ENCODE peak calls at places on chromosomes 3 and 15, in seven cellular contexts. Q is aorta, W is body of pancreas, C is OCI-LY7, E is mammary epithelial cell, M is uterus, T is H9. Y is an unnamed sample.
A peak's percentile ranks its signal among the peaks of the same experiment; 100 is the strongest.

GRCh38 chr3:52402706-52403270 is 42.1 kb downstream of the SEMA3G start:
- DNase-seq in E (no peak), T (no peak), C (no peak), M (no peak), W (peak; percentile 7), Q (peak; percentile 50), Y (no peak)

GRCh38 chr15:29132786-29133185 is 136.8 kb downstream of the NSMCE3 start:
- DNase-seq in M (no peak), C (no peak), Q (no peak), E (no peak), W (no peak), T (no peak), Y (no peak)

GRCh38 chr3:160919942-160920341 is 163.9 kb downstream of the PPM1L start:
- DNase-seq in E (no peak), W (peak; percentile 67), T (no peak), C (no peak), M (no peak), Q (no peak), Y (no peak)

GRCh38 chr3:23873941-23874340 is 42.8 kb downstream of the NKIRAS1 start:
- DNase-seq in E (no peak), W (no peak), M (no peak), Q (no peak), T (no peak), C (no peak), Y (no peak)

GRCh38 chr3:41221278-41221677 is 22.0 kb downstream of the CTNNB1 start:
- DNase-seq in T (no peak), E (no peak), C (no peak), M (no peak), Q (no peak), W (no peak), Y (no peak)

GRCh38 chr3:118818386-118818785 is 216.3 kb downstream of the IGSF11 start:
- DNase-seq in Q (no peak), E (no peak), M (no peak), C (no peak), W (no peak), T (no peak), Y (no peak)

GRCh38 chr3:113698891-113699465 is 2.5 kb upstream of the USF3 start:
- DNase-seq in Q (no peak), T (peak; percentile 64), W (no peak), C (no peak), E (peak; percentile 14), M (peak; percentile 22), Y (no peak)

GRCh38 chr3:131812433-131812832 is 222.4 kb downstream of the CPNE4 start:
- DNase-seq in E (peak; percentile 39), C (no peak), W (no peak), T (no peak), Q (no peak), M (no peak), Y (no peak)

GRCh38 chr15:76057332-76058000 is 2.3 kb upstream of the TMEM266 start:
- DNase-seq in E (peak; percentile 26), T (no peak), C (peak; percentile 60), Q (no peak), M (no peak), W (peak; percentile 44), Y (peak; percentile 46)

GRCh38 chr3:10459954-10460754 is 45.2 kb downstream of the ATP2B2 start:
- DNase-seq in W (no peak), C (peak; percentile 86), E (peak; percentile 71), M (peak; percentile 33), Q (no peak), T (peak; percentile 96), Y (peak; percentile 85)

GRCh38 chr15:75037685-75038084 is 14.3 kb downstream of the PPCDC start:
- DNase-seq in W (no peak), E (peak; percentile 24), M (no peak), C (no peak), T (no peak), Q (no peak), Y (no peak)

DNA sequence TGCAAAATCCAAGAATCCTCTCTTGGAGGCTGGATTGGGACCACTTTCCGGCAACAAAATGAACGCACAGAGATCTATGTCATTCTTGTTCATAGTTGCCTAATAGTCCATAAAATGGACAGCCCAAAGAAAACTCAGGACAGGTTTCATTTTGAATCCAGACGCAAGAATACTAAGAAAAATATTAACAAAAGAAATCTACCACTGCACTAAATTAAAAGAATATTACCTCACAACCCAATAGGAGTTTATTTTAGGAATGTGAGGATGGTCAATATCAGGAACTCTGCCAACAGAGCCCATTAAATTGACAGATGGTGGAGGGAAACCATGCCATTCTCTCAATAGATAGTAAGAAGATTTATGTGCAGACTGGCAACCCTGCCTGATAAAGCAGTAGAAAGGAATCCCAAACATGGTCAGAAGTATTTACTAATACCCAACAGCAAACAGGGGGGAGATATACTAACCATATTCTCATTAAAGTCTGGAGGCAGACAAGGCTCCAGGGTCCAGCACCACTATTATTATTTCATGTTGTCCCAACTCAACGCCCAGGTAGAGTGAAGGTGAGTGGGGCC is 127.6 kb downstream of the SMAD6 start:
- DNase-seq in Q (no peak), C (no peak), E (no peak), T (no peak), W (no peak), M (no peak), Y (no peak)
- H3K4me1 ChIP-seq in Q (no peaks in the 10 kb centered on the region), C (peaks cover 28% of the 10 kb centered on the region), E (no peaks in the 10 kb centered on the region), T (peaks cover 5% of the 10 kb centered on the region), W (no peaks in the 10 kb centered on the region), M (no peaks in the 10 kb centered on the region), Y (peaks cover 4% of the 10 kb centered on the region)

GRCh38 chr15:52289629-52290081 is 5.9 kb downstream of the MYO5C start:
- DNase-seq in C (no peak), M (no peak), Q (no peak), W (no peak), E (no peak), T (no peak), Y (no peak)

GRCh38 chr15:52291204-52291603 is 4.4 kb downstream of the MYO5C start:
- DNase-seq in T (no peak), C (no peak), W (no peak), E (no peak), M (no peak), Q (no peak), Y (no peak)

GRCh38 chr15:52288986-52289385 is 6.6 kb downstream of the MYO5C start:
- DNase-seq in W (no peak), C (no peak), M (no peak), T (no peak), E (no peak), Q (no peak), Y (no peak)

GRCh38 chr15:52290800-52291199 is 4.8 kb downstream of the MYO5C start:
- DNase-seq in T (no peak), C (no peak), E (no peak), M (no peak), Q (no peak), W (no peak), Y (no peak)

GRCh38 chr15:52290329-52290728 is 5.3 kb downstream of the MYO5C start:
- DNase-seq in C (peak; percentile 11), M (no peak), Q (no peak), T (no peak), E (no peak), W (no peak), Y (no peak)
- H3K4me1 ChIP-seq in C (peaks cover 9% of the 10 kb centered on the region), M (no peaks in the 10 kb centered on the region), Q (no peaks in the 10 kb centered on the region), T (peaks cover 6% of the 10 kb centered on the region), E (peaks cover 8% of the 10 kb centered on the region), W (peaks cover 73% of the 10 kb centered on the region), Y (peaks cover 35% of the 10 kb centered on the region)

DNA sequence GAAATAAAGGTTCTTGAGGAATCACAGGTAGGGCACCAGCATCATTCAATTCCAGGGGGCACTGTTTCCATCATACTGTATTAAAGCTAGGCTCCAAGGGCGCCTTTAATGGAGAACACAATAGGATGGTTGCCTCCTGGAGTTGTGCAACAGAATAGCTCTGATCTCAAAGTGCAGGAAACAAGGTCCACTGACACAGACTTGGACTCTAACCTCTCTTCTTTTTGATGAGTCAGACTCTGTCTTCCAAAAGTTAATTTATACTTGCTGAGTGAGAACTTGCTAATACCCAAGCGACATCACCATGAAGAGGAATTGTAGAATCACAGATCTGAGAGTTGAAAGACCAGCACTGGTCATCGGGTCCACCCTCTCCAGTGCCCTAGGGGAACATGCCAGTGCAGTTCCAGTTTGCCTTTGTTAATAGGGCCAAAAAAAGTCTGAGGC is 94.4 kb upstream of the PHLDB2 start:
- DNase-seq in M (no peak), E (peak; percentile 77), C (no peak), Q (no peak), T (no peak), W (no peak), Y (peak; percentile 26)
- H3K4me1 ChIP-seq in M (no peaks in the 10 kb centered on the region), E (peaks cover 72% of the 10 kb centered on the region), C (no peaks in the 10 kb centered on the region), Q (peaks cover 7% of the 10 kb centered on the region), T (no peaks in the 10 kb centered on the region), W (peaks cover 32% of the 10 kb centered on the region), Y (peaks cover 45% of the 10 kb centered on the region)

GRCh38 chr3:172511783-172512357 is 11.4 kb downstream of the TNFSF10 start:
- DNase-seq in Q (no peak), C (no peak), E (no peak), W (no peak), T (no peak), M (no peak), Y (no peak)

GRCh38 chr3:172515130-172515918 is 7.9 kb downstream of the TNFSF10 start:
- DNase-seq in C (no peak), Q (no peak), M (no peak), E (no peak), W (no peak), T (no peak), Y (no peak)

GRCh38 chr3:172514678-172515077 is 8.6 kb downstream of the TNFSF10 start:
- DNase-seq in E (no peak), M (no peak), C (no peak), W (no peak), T (no peak), Q (no peak), Y (no peak)

GRCh38 chr3:172512363-172512762 is 10.9 kb downstream of the TNFSF10 start:
- DNase-seq in C (peak; percentile 43), M (no peak), Q (peak; percentile 81), W (no peak), T (no peak), E (no peak), Y (no peak)

DNA sequence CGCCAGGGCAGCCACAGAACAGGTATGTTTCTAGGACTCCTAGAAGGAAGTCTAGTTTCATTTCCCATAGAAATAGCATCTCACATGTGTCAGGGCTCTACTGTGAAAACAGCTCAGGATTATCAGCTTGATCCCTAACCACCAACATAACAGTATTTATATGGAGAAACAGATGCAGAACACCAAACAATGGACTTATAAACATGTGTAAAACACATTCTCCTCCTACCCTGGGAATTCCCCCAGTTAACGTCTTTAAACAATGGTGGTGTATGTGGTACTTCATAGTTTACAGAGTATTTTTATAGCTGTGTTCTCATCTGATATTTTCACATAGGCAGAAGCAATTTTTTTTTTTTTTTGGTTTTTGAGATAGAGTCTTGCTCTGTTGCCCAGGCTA is 9.7 kb downstream of the TNFSF10 start:
- DNase-seq in E (no peak), W (no peak), M (no peak), C (no peak), Q (no peak), T (no peak), Y (no peak)
- H3K4me1 ChIP-seq in E (peaks cover 24% of the 10 kb centered on the region), W (peaks cover 34% of the 10 kb centered on the region), M (no peaks in the 10 kb centered on the region), C (peaks cover 8% of the 10 kb centered on the region), Q (no peaks in the 10 kb centered on the region), T (no peaks in the 10 kb centered on the region), Y (no peaks in the 10 kb centered on the region)

DNA sequence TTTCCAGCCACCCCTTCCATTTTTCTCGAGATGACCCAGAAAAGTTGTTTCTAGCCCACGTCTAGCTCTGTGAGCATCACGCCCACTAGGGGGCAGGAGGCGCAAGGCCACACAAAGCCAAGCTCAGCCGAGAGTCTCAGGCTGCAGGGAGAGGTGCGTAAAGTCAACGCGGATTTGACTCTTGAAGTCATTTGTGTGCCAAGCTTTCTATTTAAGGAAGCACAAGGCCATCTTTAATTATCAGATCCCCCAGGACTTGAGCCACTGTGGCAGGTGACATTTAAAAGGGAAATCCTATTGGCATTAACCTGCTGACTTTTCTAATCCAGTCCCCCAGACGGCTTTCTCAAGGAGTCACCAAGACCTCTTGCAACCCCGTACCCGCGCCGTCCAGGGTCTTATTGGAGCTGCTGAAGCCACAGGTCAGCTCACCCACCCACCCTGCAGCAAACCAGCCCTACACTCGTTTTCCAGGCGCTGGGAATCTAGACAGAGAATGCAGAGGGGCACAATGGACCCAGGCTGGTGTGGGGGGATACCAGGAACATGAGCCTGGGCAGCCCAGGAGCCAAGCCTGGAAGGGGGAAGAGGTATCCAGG is 62.1 kb downstream of the CAPN7 start:
- DNase-seq in E (peak; percentile 60), T (peak; percentile 84), W (peak; percentile 87), C (peak; percentile 90), Q (peak; percentile 95), M (peak; percentile 88), Y (peak; percentile 85)
- H3K4me1 ChIP-seq in E (peaks cover 20% of the 10 kb centered on the region), T (no peaks in the 10 kb centered on the region), W (peaks cover 10% of the 10 kb centered on the region), C (peaks cover 18% of the 10 kb centered on the region), Q (no peaks in the 10 kb centered on the region), M (peaks cover 25% of the 10 kb centered on the region), Y (peaks cover 4% of the 10 kb centered on the region)